ENCODE peak calls at places on chromosomes 1 and 21, in five cellular contexts. V is foreskin fibroblast, D is fibroblast of villous mesenchyme, M is tibial artery, O is adrenal gland. W is an unnamed sample.

GRCh38 chr1:47893412-47893811 is 103.8 kb downstream of the TRABD2B start:
- DNase-seq in D (no peak), M (no peak), V (no peak), O (no peak), W (no peak)

GRCh38 chr1:37434292-37434907 is 40.0 kb upstream of the ZC3H12A start:
- DNase-seq in V (peak), O (peak), D (peak), M (peak), W (no peak)

GRCh38 chr1:87759420-87759819 is 430.7 kb downstream of the LMO4 start:
- DNase-seq in O (no peak), V (no peak), D (no peak), M (no peak), W (no peak)

GRCh38 chr1:161973924-161974845 is 49.5 kb downstream of the OLFML2B start:
- DNase-seq in M (peak), D (no peak), O (no peak), V (no peak), W (no peak)

GRCh38 chr1:35282172-35282571 is 13.7 kb downstream of the ZMYM4 start:
- DNase-seq in M (no peak), O (no peak), V (no peak), D (no peak), W (no peak)

GRCh38 chr1:201146626-201147390 is 7.5 kb downstream of the TMEM9 start:
- DNase-seq in D (no peak), O (no peak), M (peak), V (no peak), W (no peak)

GRCh38 chr1:245133995-245134715 is 20.6 kb upstream of the KIF26B start:
- DNase-seq in D (no peak), V (no peak), M (peak), O (no peak), W (no peak)

GRCh38 chr1:203130358-203130992 is 2.9 kb downstream of the ADORA1 start:
- DNase-seq in O (no peak), D (no peak), V (no peak), M (peak), W (no peak)

GRCh38 chr1:154081386-154082126 is 73.3 kb downstream of the NUP210L start:
- DNase-seq in O (no peak), M (no peak), V (no peak), D (no peak), W (no peak)

GRCh38 chr21:41819856-41820281 is 53.0 kb upstream of the RIPK4 start:
- DNase-seq in V (no peak), O (no peak), M (no peak), D (no peak), W (no peak)

GRCh38 chr21:18803624-18804023 is 400.0 kb upstream of the TMPRSS15 start:
- DNase-seq in D (no peak), V (no peak), M (no peak), O (no peak), W (no peak)
- H3K4me3 ChIP-seq in D (no peak), V (no peak), M (no peak), O (no peak), W (no peak)

DNA sequence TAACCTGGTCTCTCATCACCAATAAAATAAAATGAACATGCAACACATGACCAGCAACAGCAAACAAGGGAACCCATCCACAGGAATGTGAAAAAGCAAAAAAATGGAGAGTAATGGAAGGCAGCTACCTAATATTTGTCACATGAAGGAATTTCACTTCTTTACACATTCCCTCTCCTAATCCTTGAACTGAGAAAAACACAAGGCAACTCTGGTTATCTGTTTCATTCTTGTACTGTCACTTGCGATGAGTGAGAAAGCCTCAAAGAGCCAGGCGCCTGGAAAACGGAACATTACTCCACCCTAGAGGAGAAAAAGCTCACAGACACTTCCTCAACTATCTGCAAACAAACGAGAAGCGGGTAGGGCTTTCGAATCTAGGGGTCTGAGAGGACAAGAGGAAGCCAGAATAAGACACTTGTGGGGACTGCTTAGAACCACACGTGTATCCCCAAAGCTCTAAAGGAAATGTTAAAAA is 13.8 kb downstream of the HSF2BP start:
- DNase-seq in O (peak), D (peak), M (peak), V (no peak), W (peak)
- TF ChIP-seq CTCF in O (peak), D (peak), M (peak), V (peak), W (peak)

GRCh38 chr1:39635205-39635870 is 4.1 kb downstream of the HEYL start:
- DNase-seq in M (peak), V (no peak), D (peak), O (no peak), W (no peak)
- H3K4me3 ChIP-seq in M (peak), V (no peak), D (no peak), O (peak), W (no peak)

DNA sequence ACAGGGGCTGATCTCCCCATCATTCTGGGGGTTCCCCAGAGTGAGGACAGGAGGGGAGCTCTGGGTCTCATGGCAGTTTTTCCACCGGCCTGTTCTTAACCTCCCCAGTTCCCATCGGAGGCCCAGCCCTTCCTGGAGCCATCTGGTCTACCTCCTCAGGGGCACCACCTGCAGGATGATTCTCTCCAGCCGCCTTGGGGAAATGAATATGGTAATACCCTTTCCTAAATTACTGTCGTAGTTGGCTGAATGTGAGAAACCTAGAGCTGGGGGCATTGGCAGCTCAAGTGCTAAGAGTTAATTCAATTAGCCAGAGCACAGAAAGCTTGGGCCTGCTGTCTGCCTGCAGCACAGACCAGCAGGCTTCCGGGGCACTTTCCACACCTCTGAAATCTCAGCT is 64.9 kb downstream of the TAS1R2 start:
- DNase-seq in D (no peak), V (no peak), M (no peak), O (no peak), W (no peak)
- TF ChIP-seq CTCF in D (no peak), V (no peak), M (no peak), O (no peak), W (no peak)

GRCh38 chr1:55039342-55040082 is at the start of gene PCSK9:
- DNase-seq in O (no peak), D (peak), V (no peak), M (peak), W (no peak)
- H3K4me3 ChIP-seq in O (no peak), D (peak), V (peak), M (peak), W (peak)